ENCODE peak calls at places on chromosomes 4 and X, in ten cellular contexts. K is foreskin melanocyte; Q is stimulated activated CD8-positive, alpha-beta memory T cell treated with anti-CD3 and anti-CD28 coated beads, Interleukin-2, amount 100 ng/mL, for 48 hours; P is Right ventricle myocardium superior; I is adrenal gland; Y is psoas muscle; W is cardiac muscle cell; X is hepatic stellate cell; F is activated CD8-positive, alpha-beta memory T cell treated with anti-CD3 and anti-CD28 coated beads, Interleukin-2, amount 50 U/mL, for 4 hours; Z is activated T-cell treated with anti-CD3 and anti-CD28 coated beads for 1 hour. L is an unnamed sample.

GRCh38 chrX:147917700-147918694 is 6.3 kb downstream of the FMR1 start:
- DNase-seq in Z (no peak), F (no peak), Q (no peak), Y (no peak), K (no peak), W (peak; percentile 15), I (no peak), P (no peak), X (no peak), L (no peak)

GRCh38 chr4:111475001-111475400 is 670.3 kb upstream of the FAM241A start:
- DNase-seq in P (no peak), K (peak; percentile 16), X (no peak), I (no peak), F (no peak), Z (no peak), W (peak; percentile 49), Y (no peak), Q (no peak), L (peak; percentile 63)

GRCh38 chrX:153333271-153333670 is 682 bp upstream of the ZNF275 start:
- DNase-seq in Y (no peak), X (no peak), K (peak; percentile 9), F (no peak), P (no peak), I (no peak), Q (no peak), Z (no peak), W (peak; percentile 55), L (peak; percentile 30)

GRCh38 chr4:165359501-165359900 is 19.3 kb upstream of the CPE start:
- DNase-seq in X (no peak), P (no peak), Y (no peak), F (no peak), Z (no peak), K (no peak), Q (no peak), W (peak; percentile 64), I (no peak), L (peak; percentile 71)

GRCh38 chr4:141081921-141082381 is 51.3 kb downstream of the RNF150 start:
- DNase-seq in I (no peak), P (no peak), Q (no peak), K (peak; percentile 73), Y (no peak), F (no peak), Z (no peak), X (no peak), W (no peak), L (no peak)

GRCh38 chr4:37528161-37528560 is 158.0 kb downstream of the RELL1 start:
- DNase-seq in F (no peak), P (no peak), X (no peak), I (no peak), W (peak; percentile 1), Z (no peak), Q (no peak), K (no peak), Y (no peak), L (peak; percentile 88)

GRCh38 chr4:57154191-57154590 is 44.0 kb upstream of the IGFBP7 start:
- DNase-seq in I (no peak), X (no peak), Y (no peak), Z (no peak), K (peak; percentile 54), P (no peak), Q (no peak), W (peak; percentile 12), F (no peak), L (peak; percentile 19)

GRCh38 chrX:96621811-96622210 is 62.8 kb upstream of the DIAPH2 start:
- DNase-seq in F (no peak), Z (no peak), W (peak; percentile 12), I (no peak), Y (no peak), X (no peak), K (no peak), P (no peak), Q (no peak), L (no peak)

GRCh38 chr4:185096032-185096653 is 46.9 kb upstream of the SLC25A4 start:
- DNase-seq in Q (no peak), P (no peak), W (peak; percentile 66), Y (no peak), X (peak; percentile 37), K (peak; percentile 22), I (no peak), F (no peak), Z (no peak), L (peak; percentile 59)

GRCh38 chrX:2183193-2183725 is 317.5 kb downstream of the DHRSX start:
- DNase-seq in Q (no peak), Y (no peak), I (no peak), W (no peak), K (no peak), P (no peak), X (no peak), F (no peak), Z (no peak), L (no peak)

GRCh38 chr4:151114338-151114737 is 14.9 kb downstream of the RPS3A start:
- DNase-seq in I (no peak), F (no peak), K (peak; percentile 8), Z (no peak), Y (no peak), W (no peak), Q (no peak), X (no peak), P (no peak), L (no peak)

GRCh38 chrX:110210417-110211139 is 107.3 kb downstream of the AMMECR1 start:
- DNase-seq in W (peak; percentile 57), K (peak; percentile 88), P (no peak), Q (no peak), F (no peak), I (no peak), Y (no peak), X (peak; percentile 23), Z (no peak), L (peak; percentile 76)

GRCh38 chr4:40672528-40673522 is 43.2 kb upstream of the RBM47 start:
- DNase-seq in Q (peak; percentile 26), P (no peak), Y (no peak), W (peak; percentile 99), X (no peak), I (no peak), Z (no peak), F (no peak), K (peak; percentile 78), L (peak; percentile 98)

GRCh38 chrX:40148439-40149285 is 50.9 kb upstream of the BCOR start:
- DNase-seq in Z (no peak), Q (no peak), K (no peak), W (peak; percentile 41), X (no peak), I (no peak), P (peak; percentile 38), F (no peak), Y (no peak), L (no peak)

GRCh38 chrX:112734250-112734649 is 54.5 kb upstream of the LHFPL1 start:
- DNase-seq in Y (peak; percentile 48), Z (no peak), P (peak; percentile 37), F (no peak), W (peak; percentile 1), K (no peak), I (peak; percentile 17), Q (no peak), X (no peak), L (no peak)

GRCh38 chr4:4541661-4542570 is at the start of gene STX18:
- DNase-seq in I (peak; percentile 88), K (peak; percentile 73), X (peak; percentile 82), Z (peak; percentile 87), Y (peak; percentile 91), W (peak; percentile 93), Q (peak; percentile 86), P (peak; percentile 90), F (peak; percentile 88), L (peak; percentile 94)

GRCh38 chr4:99885063-99885664 is 9.1 kb downstream of the LAMTOR3 start:
- DNase-seq in K (no peak), W (peak; percentile 61), X (no peak), Z (no peak), I (no peak), Y (no peak), F (no peak), P (no peak), Q (no peak), L (peak; percentile 61)

GRCh38 chrX:82589410-82589809 is 918.7 kb upstream of the POU3F4 start:
- DNase-seq in X (no peak), P (no peak), I (no peak), W (no peak), Q (no peak), Z (no peak), K (peak; percentile 4), Y (no peak), F (no peak), L (peak; percentile 68)

GRCh38 chr4:137819964-137820383 is 287.7 kb upstream of the PCDH18 start:
- DNase-seq in I (no peak), Z (no peak), Y (no peak), X (peak; percentile 8), Q (no peak), W (peak; percentile 79), K (peak; percentile 17), F (no peak), P (no peak), L (peak; percentile 84)

GRCh38 chrX:54824195-54824594 is 16.6 kb downstream of the MAGED2 start:
- DNase-seq in Z (no peak), Q (no peak), I (no peak), K (no peak), Y (no peak), W (no peak), P (no peak), X (no peak), F (no peak), L (no peak)

GRCh38 chr4:40283413-40283812 is 51.7 kb upstream of the CHRNA9 start:
- DNase-seq in P (no peak), F (peak; percentile 53), K (no peak), Z (no peak), Y (no peak), I (no peak), X (no peak), Q (no peak), W (no peak), L (peak; percentile 39)